ENCODE peak calls at places on chromosomes 7 and 10, in eight cellular contexts. Q, E, A, R, F, Y, T and S are unnamed samples.

GRCh38 chr10:16679511-16679910 is 137.7 kb downstream of the RSU1 start:
- DNase-seq in Q (no peak), E (no peak), A (no peak), R (no peak), F (no peak), Y (no peak), T (no peak), S (no peak)

GRCh38 chr7:108055541-108056135 is 52.7 kb upstream of the LAMB1 start:
- DNase-seq in Q (no peak), E (no peak), A (no peak), R (no peak), F (no peak), Y (no peak), T (no peak), S (no peak)

GRCh38 chr7:2929321-2930201 is 85.5 kb upstream of the GNA12 start:
- DNase-seq in Q (no peak), E (no peak), A (no peak), R (no peak), F (no peak), Y (no peak), T (peak), S (no peak)

GRCh38 chr7:81484266-81484665 is 285.6 kb downstream of the HGF start:
- DNase-seq in Q (peak), E (peak), A (no peak), R (peak), F (peak), Y (peak), T (no peak), S (peak)

GRCh38 chr7:142391191-142391992 is 133.5 kb upstream of the PRSS58 start:
- DNase-seq in Q (no peak), E (peak), A (no peak), R (peak), F (no peak), Y (peak), T (no peak), S (peak)

GRCh38 chr10:112490543-112490942 is 43.5 kb downstream of the VTI1A start:
- DNase-seq in Q (peak), E (peak), A (peak), R (no peak), F (no peak), Y (no peak), T (peak), S (peak)

GRCh38 chr7:114026486-114027089 is 107.8 kb upstream of the PPP1R3A start:
- DNase-seq in Q (peak), E (peak), A (peak), R (peak), F (peak), Y (peak), T (peak), S (peak)

GRCh38 chr7:16753932-16754571 is 497 bp downstream of the TSPAN13 start:
- DNase-seq in Q (peak), E (peak), A (peak), R (peak), F (no peak), Y (peak), T (peak), S (peak)

GRCh38 chr7:148993193-148993592 is 35.1 kb downstream of the PDIA4 start:
- DNase-seq in Q (no peak), E (no peak), A (no peak), R (no peak), F (no peak), Y (no peak), T (no peak), S (no peak)

GRCh38 chr7:151309306-151309705 is 32.3 kb upstream of the NUB1 start:
- DNase-seq in Q (no peak), E (peak), A (no peak), R (no peak), F (peak), Y (no peak), T (no peak), S (no peak)